ENCODE peak calls at places on chromosome 12, in five cellular contexts. One of them, this sample, is unnamed. For H3K27me3, the result is how much of the 10 kb centered on the place peaks cover.

GRCh38 chr12:70190252-70191010 is 52.8 kb upstream of the CNOT2 start:
- DNase-seq in HCT116: no peak
- DNase-seq in K562: no peak
- DNase-seq in NT2/D1: no peak
- DNase-seq in tibial artery: no peak
- DNase-seq in this sample: no peak

GRCh38 chr12:104651812-104652211 is 195.1 kb downstream of the CHST11 start:
- DNase-seq in HCT116: no peak
- DNase-seq in K562: no peak
- DNase-seq in NT2/D1: no peak
- DNase-seq in tibial artery: no peak
- DNase-seq in this sample: no peak

GRCh38 chr12:125015680-125016310 is 22.4 kb downstream of the BRI3BP start:
- DNase-seq in HCT116: no peak
- DNase-seq in K562: no peak
- DNase-seq in NT2/D1: no peak
- DNase-seq in tibial artery: no peak
- DNase-seq in this sample: no peak

GRCh38 chr12:79673334-79673733 is 17.4 kb downstream of the PAWR start:
- DNase-seq in HCT116: no peak
- DNase-seq in K562: no peak
- DNase-seq in NT2/D1: no peak
- DNase-seq in tibial artery: no peak
- DNase-seq in this sample: no peak

GRCh38 chr12:30985814-30986452 is 59.4 kb downstream of the TSPAN11 start:
- DNase-seq in HCT116: peak
- DNase-seq in K562: peak
- DNase-seq in NT2/D1: peak
- DNase-seq in tibial artery: no peak
- DNase-seq in this sample: peak

GRCh38 chr12:39124768-39125167 is 219.4 kb upstream of the CPNE8 start:
- DNase-seq in HCT116: no peak
- DNase-seq in K562: no peak
- DNase-seq in NT2/D1: no peak
- DNase-seq in tibial artery: no peak
- DNase-seq in this sample: no peak

GRCh38 chr12:52300796-52301691 is 9.7 kb upstream of the KRT81 start:
- DNase-seq in HCT116: no peak
- DNase-seq in K562: no peak
- DNase-seq in NT2/D1: no peak
- DNase-seq in tibial artery: no peak
- DNase-seq in this sample: no peak

GRCh38 chr12:108642269-108642870 is 8.7 kb upstream of the SELPLG start:
- DNase-seq in HCT116: no peak
- DNase-seq in K562: no peak
- DNase-seq in NT2/D1: no peak
- DNase-seq in tibial artery: no peak
- DNase-seq in this sample: no peak

GRCh38 chr12:18723752-18724151 is 14.1 kb downstream of the PLCZ1 start:
- DNase-seq in HCT116: peak
- DNase-seq in K562: no peak
- DNase-seq in NT2/D1: no peak
- DNase-seq in tibial artery: no peak
- DNase-seq in this sample: no peak

GRCh38 chr12:67705394-67706370 is 57.1 kb downstream of the DYRK2 start:
- DNase-seq in HCT116: no peak
- DNase-seq in K562: no peak
- DNase-seq in NT2/D1: peak
- DNase-seq in tibial artery: no peak
- DNase-seq in this sample: no peak

GRCh38 chr12:57473392-57473791 is 6.3 kb downstream of the ARHGAP9 start:
- DNase-seq in HCT116: no peak
- DNase-seq in K562: no peak
- DNase-seq in NT2/D1: no peak
- DNase-seq in tibial artery: no peak
- DNase-seq in this sample: no peak

GRCh38 chr12:57472391-57472790 is 7.3 kb downstream of the ARHGAP9 start:
- DNase-seq in HCT116: no peak
- DNase-seq in K562: no peak
- DNase-seq in NT2/D1: no peak
- DNase-seq in tibial artery: no peak
- DNase-seq in this sample: no peak

GRCh38 chr12:57474430-57474829 is 5.2 kb downstream of the ARHGAP9 start:
- DNase-seq in HCT116: no peak
- DNase-seq in K562: peak
- DNase-seq in NT2/D1: no peak
- DNase-seq in tibial artery: no peak
- DNase-seq in this sample: no peak

GRCh38 chr12:57474862-57475261 is 4.8 kb downstream of the ARHGAP9 start:
- DNase-seq in HCT116: no peak
- DNase-seq in K562: no peak
- DNase-seq in NT2/D1: no peak
- DNase-seq in tibial artery: no peak
- DNase-seq in this sample: no peak

DNA sequence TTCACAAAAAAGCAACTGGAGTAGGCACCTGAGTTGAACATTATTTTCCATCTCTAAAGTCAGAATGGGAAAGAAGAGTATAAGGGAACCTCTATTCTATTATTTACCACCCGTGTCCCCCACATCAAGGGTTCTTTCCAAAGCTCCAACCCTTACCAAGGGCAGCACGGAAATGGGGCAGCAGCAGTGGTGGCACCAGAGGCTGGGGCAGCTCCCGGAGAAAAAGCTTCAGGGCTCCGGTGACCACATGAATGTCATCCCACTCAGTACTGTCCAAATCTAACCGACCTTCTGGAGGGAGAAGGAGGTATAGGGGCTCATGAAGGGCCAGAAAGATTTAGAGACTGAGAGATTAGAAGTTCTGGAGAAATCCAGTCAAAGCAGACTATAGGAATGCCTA is 5.8 kb downstream of the ARHGAP9 start:
- DNase-seq in HCT116: no peak
- DNase-seq in K562: no peak
- DNase-seq in NT2/D1: no peak
- DNase-seq in tibial artery: no peak
- DNase-seq in this sample: no peak
- H3K27me3 ChIP-seq in HCT116: under half
- H3K27me3 ChIP-seq in K562: under half
- H3K27me3 ChIP-seq in NT2/D1: half or more
- H3K27me3 ChIP-seq in tibial artery: half or more
- H3K27me3 ChIP-seq in this sample: half or more

GRCh38 chr12:106910202-106910601 is 45.5 kb upstream of the TMEM263 start:
- DNase-seq in HCT116: no peak
- DNase-seq in K562: no peak
- DNase-seq in NT2/D1: no peak
- DNase-seq in tibial artery: no peak
- DNase-seq in this sample: no peak

GRCh38 chr12:106915635-106916026 is 40.1 kb upstream of the TMEM263 start:
- DNase-seq in HCT116: no peak
- DNase-seq in K562: no peak
- DNase-seq in NT2/D1: no peak
- DNase-seq in tibial artery: no peak
- DNase-seq in this sample: no peak

GRCh38 chr12:106914796-106915634 is 40.7 kb upstream of the TMEM263 start:
- DNase-seq in HCT116: no peak
- DNase-seq in K562: no peak
- DNase-seq in NT2/D1: no peak
- DNase-seq in tibial artery: no peak
- DNase-seq in this sample: no peak

GRCh38 chr12:106917503-106917902 is 38.2 kb upstream of the TMEM263 start:
- DNase-seq in HCT116: no peak
- DNase-seq in K562: no peak
- DNase-seq in NT2/D1: no peak
- DNase-seq in tibial artery: no peak
- DNase-seq in this sample: no peak

DNA sequence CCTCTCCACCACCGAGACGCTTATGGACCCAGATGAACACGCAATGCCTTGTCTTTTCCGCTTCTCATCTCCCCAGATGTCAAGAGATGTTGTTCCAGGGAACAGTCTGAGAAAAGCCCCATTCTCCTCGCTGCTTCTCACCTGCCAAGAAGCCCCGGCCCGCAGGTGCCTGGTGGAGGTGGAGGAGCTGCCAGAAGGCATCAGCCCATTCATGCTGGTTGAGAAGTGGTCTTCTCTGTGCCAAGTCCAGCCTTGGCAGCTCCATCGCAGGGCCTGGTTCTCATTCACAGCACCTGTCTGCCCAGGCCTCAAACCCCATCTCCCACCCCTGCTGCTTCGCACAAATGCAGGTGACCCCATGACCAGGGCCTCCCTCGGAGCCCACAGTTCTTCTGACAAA is 42.3 kb upstream of the TMEM263 start:
- DNase-seq in HCT116: no peak
- DNase-seq in K562: no peak
- DNase-seq in NT2/D1: no peak
- DNase-seq in tibial artery: no peak
- DNase-seq in this sample: no peak
- H3K4me3 ChIP-seq in HCT116: no peak
- H3K4me3 ChIP-seq in K562: no peak
- H3K4me3 ChIP-seq in NT2/D1: no peak
- H3K4me3 ChIP-seq in tibial artery: no peak
- H3K4me3 ChIP-seq in this sample: no peak

GRCh38 chr12:27970981-27971489 is 1.5 kb downstream of the PTHLH start:
- DNase-seq in HCT116: no peak
- DNase-seq in K562: no peak
- DNase-seq in NT2/D1: peak
- DNase-seq in tibial artery: peak
- DNase-seq in this sample: no peak

GRCh38 chr12:27969901-27970390 is 2.6 kb downstream of the PTHLH start:
- DNase-seq in HCT116: peak
- DNase-seq in K562: peak
- DNase-seq in NT2/D1: peak
- DNase-seq in tibial artery: peak
- DNase-seq in this sample: peak

GRCh38 chr12:27972721-27973120 is at the start of gene PTHLH:
- DNase-seq in HCT116: no peak
- DNase-seq in K562: no peak
- DNase-seq in NT2/D1: no peak
- DNase-seq in tibial artery: no peak
- DNase-seq in this sample: no peak

GRCh38 chr12:27970391-27970980 is 2.0 kb downstream of the PTHLH start:
- DNase-seq in HCT116: no peak
- DNase-seq in K562: no peak
- DNase-seq in NT2/D1: peak
- DNase-seq in tibial artery: peak
- DNase-seq in this sample: peak

DNA sequence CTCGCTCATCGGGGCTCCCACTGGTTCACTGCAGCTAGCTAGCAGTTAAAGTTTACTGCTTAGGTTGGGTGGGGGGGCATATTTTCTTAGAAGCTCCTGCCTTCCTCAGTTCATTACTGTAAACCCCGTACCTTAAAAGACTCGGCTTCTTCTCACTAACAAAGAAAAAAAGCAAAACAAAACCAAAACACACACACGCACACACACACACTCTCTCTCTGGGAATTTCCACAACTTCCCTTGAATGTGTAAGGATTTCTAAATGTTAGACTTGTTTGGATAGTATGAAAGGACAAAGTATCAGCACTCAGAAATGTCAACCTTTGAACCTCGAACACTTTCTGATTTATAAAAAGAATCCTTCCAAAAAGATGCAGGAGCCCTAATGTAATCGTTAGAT is 927 bp downstream of the PTHLH start:
- DNase-seq in HCT116: no peak
- DNase-seq in K562: no peak
- DNase-seq in NT2/D1: no peak
- DNase-seq in tibial artery: no peak
- DNase-seq in this sample: no peak
- H3K27me3 ChIP-seq in HCT116: under half
- H3K27me3 ChIP-seq in K562: under half
- H3K27me3 ChIP-seq in NT2/D1: half or more
- H3K27me3 ChIP-seq in tibial artery: half or more
- H3K27me3 ChIP-seq in this sample: half or more

DNA sequence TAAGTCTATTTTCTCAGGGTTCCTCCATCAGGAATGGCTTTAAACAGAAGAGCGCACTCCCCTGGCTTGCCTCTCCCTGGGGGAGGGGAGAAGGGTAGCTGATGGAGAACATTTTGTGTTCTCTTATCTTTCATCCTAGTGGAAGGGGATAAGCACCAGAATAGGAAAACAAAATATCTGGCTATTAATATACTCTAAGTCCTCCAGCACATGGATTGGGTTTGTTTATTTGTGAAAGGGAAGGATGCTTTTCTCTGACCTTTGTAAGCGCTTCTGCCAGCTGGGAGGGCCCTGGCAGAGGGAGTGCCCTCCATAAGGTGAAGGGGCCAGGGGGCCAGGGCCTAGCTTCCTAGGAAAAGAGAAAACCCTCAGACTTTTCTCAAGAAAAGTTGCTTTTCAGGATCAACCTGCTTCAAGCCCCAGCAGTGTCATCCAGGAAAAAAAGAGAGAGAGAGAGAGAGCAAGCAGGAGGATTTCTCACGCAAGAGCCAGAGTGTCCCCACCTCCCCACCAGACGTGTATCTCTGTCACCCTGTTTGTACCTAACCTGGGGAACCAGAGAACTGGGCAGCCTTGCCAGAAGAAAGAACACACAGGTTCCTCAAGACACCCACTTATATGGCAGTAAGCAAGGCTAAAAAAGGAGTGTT is 34.2 kb upstream of the ATP2A2 start:
- DNase-seq in HCT116: no peak
- DNase-seq in K562: no peak
- DNase-seq in NT2/D1: no peak
- DNase-seq in tibial artery: no peak
- DNase-seq in this sample: no peak
- H3K4me3 ChIP-seq in HCT116: no peak
- H3K4me3 ChIP-seq in K562: no peak
- H3K4me3 ChIP-seq in NT2/D1: no peak
- H3K4me3 ChIP-seq in tibial artery: no peak
- H3K4me3 ChIP-seq in this sample: no peak

DNA sequence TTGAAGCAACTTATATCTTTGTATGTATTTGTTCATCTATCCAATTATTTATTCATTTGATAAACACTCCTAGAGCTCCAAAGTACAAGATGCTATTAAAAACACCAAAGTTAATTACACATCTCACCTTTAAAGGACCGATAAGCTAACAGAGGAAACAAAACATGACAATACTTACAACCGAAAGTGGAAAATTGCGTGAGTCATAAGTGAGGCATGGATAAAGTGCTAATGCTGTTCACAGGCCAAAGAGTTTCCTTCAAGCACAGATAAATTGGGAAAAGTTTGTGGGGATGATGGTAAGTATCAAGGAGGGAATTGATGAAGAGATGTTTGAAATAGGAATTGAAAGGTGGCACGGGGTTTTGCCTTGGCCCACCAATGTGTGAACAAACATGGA is 172.8 kb upstream of the KITLG start:
- DNase-seq in HCT116: no peak
- DNase-seq in K562: no peak
- DNase-seq in NT2/D1: no peak
- DNase-seq in tibial artery: no peak
- DNase-seq in this sample: no peak
- H3K27me3 ChIP-seq in HCT116: under half
- H3K27me3 ChIP-seq in K562: under half
- H3K27me3 ChIP-seq in NT2/D1: under half
- H3K27me3 ChIP-seq in tibial artery: under half
- H3K27me3 ChIP-seq in this sample: under half